ENCODE peak calls at places on chromosomes 12 and 14, in eight cellular contexts. One of them, this sample, is unnamed.
A peak's percentile ranks its signal among the peaks of the same experiment; 100 is the strongest.

GRCh38 chr14:59363545-59364226 is 101.5 kb downstream of the GPR135 start:
- DNase-seq in CD8-positive, alpha-beta T cell: no peak
- DNase-seq in lower lobe of right lung: no peak
- DNase-seq in ovary: no peak
- DNase-seq in ascending aorta: no peak
- DNase-seq in SK-N-SH: no peak
- DNase-seq in body of pancreas: no peak
- DNase-seq in breast epithelium: no peak
- DNase-seq in this sample: peak; percentile 58

GRCh38 chr12:34289431-34290190 is 267.3 kb downstream of the ALG10 start:
- DNase-seq in CD8-positive, alpha-beta T cell: peak; percentile 39
- DNase-seq in body of pancreas: no peak
- DNase-seq in breast epithelium: no peak
- DNase-seq in ascending aorta: peak; percentile 53
- DNase-seq in SK-N-SH: no peak
- DNase-seq in ovary: peak; percentile 7
- DNase-seq in lower lobe of right lung: peak; percentile 18
- DNase-seq in this sample: no peak

GRCh38 chr14:101103321-101103901 is 199.9 kb upstream of the RTL1 start:
- DNase-seq in ovary: peak; percentile 41
- DNase-seq in body of pancreas: no peak
- DNase-seq in ascending aorta: peak; percentile 50
- DNase-seq in breast epithelium: no peak
- DNase-seq in SK-N-SH: peak; percentile 30
- DNase-seq in lower lobe of right lung: no peak
- DNase-seq in CD8-positive, alpha-beta T cell: no peak
- DNase-seq in this sample: no peak

GRCh38 chr12:64081020-64081419 is 141.1 kb downstream of the KICS2 start:
- DNase-seq in ovary: no peak
- DNase-seq in SK-N-SH: no peak
- DNase-seq in ascending aorta: no peak
- DNase-seq in lower lobe of right lung: no peak
- DNase-seq in breast epithelium: no peak
- DNase-seq in body of pancreas: no peak
- DNase-seq in CD8-positive, alpha-beta T cell: no peak
- DNase-seq in this sample: no peak

GRCh38 chr14:46717211-46717610 is 65.6 kb upstream of the RPL10L start:
- DNase-seq in breast epithelium: no peak
- DNase-seq in ascending aorta: no peak
- DNase-seq in body of pancreas: no peak
- DNase-seq in SK-N-SH: no peak
- DNase-seq in ovary: no peak
- DNase-seq in lower lobe of right lung: no peak
- DNase-seq in CD8-positive, alpha-beta T cell: no peak
- DNase-seq in this sample: no peak

GRCh38 chr12:51533799-51534198 is 57.2 kb upstream of the SCN8A start:
- DNase-seq in ascending aorta: no peak
- DNase-seq in body of pancreas: no peak
- DNase-seq in CD8-positive, alpha-beta T cell: no peak
- DNase-seq in lower lobe of right lung: no peak
- DNase-seq in breast epithelium: no peak
- DNase-seq in SK-N-SH: no peak
- DNase-seq in ovary: no peak
- DNase-seq in this sample: no peak

GRCh38 chr12:116559330-116560080 is at the start of gene MAP1LC3B2:
- DNase-seq in lower lobe of right lung: peak; percentile 75
- DNase-seq in body of pancreas: peak; percentile 57
- DNase-seq in ovary: no peak
- DNase-seq in breast epithelium: no peak
- DNase-seq in SK-N-SH: no peak
- DNase-seq in CD8-positive, alpha-beta T cell: peak; percentile 87
- DNase-seq in ascending aorta: no peak
- DNase-seq in this sample: peak; percentile 95

GRCh38 chr14:49959822-49960408 is 67.0 kb downstream of the ARF6 start:
- DNase-seq in SK-N-SH: no peak
- DNase-seq in ovary: no peak
- DNase-seq in ascending aorta: no peak
- DNase-seq in CD8-positive, alpha-beta T cell: no peak
- DNase-seq in lower lobe of right lung: no peak
- DNase-seq in breast epithelium: no peak
- DNase-seq in body of pancreas: no peak
- DNase-seq in this sample: peak; percentile 70

GRCh38 chr14:105026789-105027563 is 6.1 kb upstream of the CDCA4 start:
- DNase-seq in breast epithelium: no peak
- DNase-seq in ascending aorta: no peak
- DNase-seq in ovary: no peak
- DNase-seq in CD8-positive, alpha-beta T cell: no peak
- DNase-seq in body of pancreas: no peak
- DNase-seq in SK-N-SH: no peak
- DNase-seq in lower lobe of right lung: no peak
- DNase-seq in this sample: no peak

GRCh38 chr14:84006643-84007137 is 1523.3 kb upstream of the FLRT2 start:
- DNase-seq in body of pancreas: no peak
- DNase-seq in ovary: no peak
- DNase-seq in ascending aorta: no peak
- DNase-seq in lower lobe of right lung: no peak
- DNase-seq in SK-N-SH: no peak
- DNase-seq in CD8-positive, alpha-beta T cell: no peak
- DNase-seq in breast epithelium: no peak
- DNase-seq in this sample: no peak

GRCh38 chr12:119835068-119835467 is 42.1 kb downstream of the CIT start:
- DNase-seq in ovary: no peak
- DNase-seq in body of pancreas: no peak
- DNase-seq in lower lobe of right lung: no peak
- DNase-seq in ascending aorta: no peak
- DNase-seq in breast epithelium: no peak
- DNase-seq in CD8-positive, alpha-beta T cell: no peak
- DNase-seq in SK-N-SH: no peak
- DNase-seq in this sample: no peak

GRCh38 chr12:31591308-31591901 is 469 bp upstream of the DENND5B start:
- DNase-seq in ascending aorta: peak; percentile 68
- DNase-seq in lower lobe of right lung: no peak
- DNase-seq in body of pancreas: peak; percentile 25
- DNase-seq in SK-N-SH: peak; percentile 73
- DNase-seq in CD8-positive, alpha-beta T cell: no peak
- DNase-seq in ovary: peak; percentile 48
- DNase-seq in breast epithelium: no peak
- DNase-seq in this sample: no peak

GRCh38 chr12:31431721-31432120 is 105.8 kb upstream of the SINHCAF start:
- DNase-seq in CD8-positive, alpha-beta T cell: no peak
- DNase-seq in breast epithelium: no peak
- DNase-seq in lower lobe of right lung: no peak
- DNase-seq in body of pancreas: no peak
- DNase-seq in ascending aorta: no peak
- DNase-seq in SK-N-SH: no peak
- DNase-seq in ovary: no peak
- DNase-seq in this sample: no peak

GRCh38 chr14:54105898-54106297 is 149.3 kb upstream of the BMP4 start:
- DNase-seq in ascending aorta: no peak
- DNase-seq in ovary: no peak
- DNase-seq in CD8-positive, alpha-beta T cell: no peak
- DNase-seq in body of pancreas: no peak
- DNase-seq in lower lobe of right lung: no peak
- DNase-seq in SK-N-SH: no peak
- DNase-seq in breast epithelium: no peak
- DNase-seq in this sample: peak; percentile 85

GRCh38 chr12:6052940-6053329 is 71.5 kb downstream of the VWF start:
- DNase-seq in breast epithelium: no peak
- DNase-seq in lower lobe of right lung: no peak
- DNase-seq in CD8-positive, alpha-beta T cell: no peak
- DNase-seq in ascending aorta: no peak
- DNase-seq in ovary: no peak
- DNase-seq in SK-N-SH: no peak
- DNase-seq in body of pancreas: no peak
- DNase-seq in this sample: no peak

GRCh38 chr12:92927436-92928116 is 1.5 kb downstream of the EEA1 start:
- DNase-seq in SK-N-SH: no peak
- DNase-seq in body of pancreas: no peak
- DNase-seq in CD8-positive, alpha-beta T cell: no peak
- DNase-seq in ovary: no peak
- DNase-seq in breast epithelium: no peak
- DNase-seq in ascending aorta: no peak
- DNase-seq in lower lobe of right lung: no peak
- DNase-seq in this sample: no peak

GRCh38 chr14:76267322-76268012 is 108.5 kb upstream of the ESRRB start:
- DNase-seq in body of pancreas: peak; percentile 76
- DNase-seq in ascending aorta: no peak
- DNase-seq in CD8-positive, alpha-beta T cell: no peak
- DNase-seq in lower lobe of right lung: peak; percentile 59
- DNase-seq in ovary: peak; percentile 70
- DNase-seq in SK-N-SH: peak; percentile 73
- DNase-seq in breast epithelium: peak; percentile 64
- DNase-seq in this sample: no peak

GRCh38 chr12:130480887-130481286 is 143.2 kb downstream of the PIWIL1 start:
- DNase-seq in SK-N-SH: no peak
- DNase-seq in breast epithelium: no peak
- DNase-seq in CD8-positive, alpha-beta T cell: no peak
- DNase-seq in ascending aorta: no peak
- DNase-seq in lower lobe of right lung: no peak
- DNase-seq in body of pancreas: no peak
- DNase-seq in ovary: no peak
- DNase-seq in this sample: no peak

GRCh38 chr12:7479784-7480183 is 23.8 kb downstream of the CD163 start:
- DNase-seq in ascending aorta: no peak
- DNase-seq in breast epithelium: no peak
- DNase-seq in ovary: no peak
- DNase-seq in CD8-positive, alpha-beta T cell: no peak
- DNase-seq in lower lobe of right lung: no peak
- DNase-seq in body of pancreas: no peak
- DNase-seq in SK-N-SH: no peak
- DNase-seq in this sample: no peak

GRCh38 chr12:78645956-78646355 is 218.6 kb upstream of the SYT1 start:
- DNase-seq in SK-N-SH: no peak
- DNase-seq in lower lobe of right lung: no peak
- DNase-seq in ascending aorta: no peak
- DNase-seq in ovary: no peak
- DNase-seq in breast epithelium: no peak
- DNase-seq in CD8-positive, alpha-beta T cell: no peak
- DNase-seq in body of pancreas: no peak
- DNase-seq in this sample: no peak

GRCh38 chr14:69943084-69943797 is 64.0 kb downstream of the SMOC1 start:
- DNase-seq in ascending aorta: no peak
- DNase-seq in lower lobe of right lung: no peak
- DNase-seq in breast epithelium: no peak
- DNase-seq in SK-N-SH: peak; percentile 78
- DNase-seq in ovary: no peak
- DNase-seq in CD8-positive, alpha-beta T cell: no peak
- DNase-seq in body of pancreas: peak; percentile 26
- DNase-seq in this sample: no peak

GRCh38 chr12:98185606-98186005 is 329.8 kb upstream of the TMPO start:
- DNase-seq in body of pancreas: no peak
- DNase-seq in lower lobe of right lung: no peak
- DNase-seq in ovary: no peak
- DNase-seq in SK-N-SH: no peak
- DNase-seq in CD8-positive, alpha-beta T cell: no peak
- DNase-seq in breast epithelium: no peak
- DNase-seq in ascending aorta: no peak
- DNase-seq in this sample: no peak

GRCh38 chr14:102825307-102826095 is 48.3 kb downstream of the TRAF3 start:
- DNase-seq in lower lobe of right lung: no peak
- DNase-seq in body of pancreas: no peak
- DNase-seq in SK-N-SH: no peak
- DNase-seq in CD8-positive, alpha-beta T cell: no peak
- DNase-seq in ascending aorta: no peak
- DNase-seq in breast epithelium: no peak
- DNase-seq in ovary: no peak
- DNase-seq in this sample: no peak
- H3K4me1 ChIP-seq in lower lobe of right lung: no peaks in the 10 kb centered on the region
- H3K4me1 ChIP-seq in body of pancreas: peaks cover 12% of the 10 kb centered on the region
- H3K4me1 ChIP-seq in SK-N-SH: peaks cover 25% of the 10 kb centered on the region
- H3K4me1 ChIP-seq in CD8-positive, alpha-beta T cell: no peaks in the 10 kb centered on the region
- H3K4me1 ChIP-seq in ascending aorta: no peaks in the 10 kb centered on the region
- H3K4me1 ChIP-seq in breast epithelium: no peaks in the 10 kb centered on the region
- H3K4me1 ChIP-seq in ovary: peaks cover 3% of the 10 kb centered on the region
- H3K4me1 ChIP-seq in this sample: peaks cover 19% of the 10 kb centered on the region

GRCh38 chr14:103134405-103134804 is 11.1 kb downstream of the TNFAIP2 start:
- DNase-seq in breast epithelium: no peak
- DNase-seq in body of pancreas: no peak
- DNase-seq in SK-N-SH: no peak
- DNase-seq in ascending aorta: no peak
- DNase-seq in ovary: no peak
- DNase-seq in lower lobe of right lung: no peak
- DNase-seq in CD8-positive, alpha-beta T cell: no peak
- DNase-seq in this sample: no peak
- H3K4me1 ChIP-seq in breast epithelium: peaks cover 8% of the 10 kb centered on the region
- H3K4me1 ChIP-seq in body of pancreas: peaks cover 32% of the 10 kb centered on the region
- H3K4me1 ChIP-seq in SK-N-SH: peaks cover 37% of the 10 kb centered on the region
- H3K4me1 ChIP-seq in ascending aorta: no peaks in the 10 kb centered on the region
- H3K4me1 ChIP-seq in ovary: peaks cover 15% of the 10 kb centered on the region
- H3K4me1 ChIP-seq in lower lobe of right lung: peaks cover 22% of the 10 kb centered on the region
- H3K4me1 ChIP-seq in CD8-positive, alpha-beta T cell: no peaks in the 10 kb centered on the region
- H3K4me1 ChIP-seq in this sample: peaks cover 83% of the 10 kb centered on the region

DNA sequence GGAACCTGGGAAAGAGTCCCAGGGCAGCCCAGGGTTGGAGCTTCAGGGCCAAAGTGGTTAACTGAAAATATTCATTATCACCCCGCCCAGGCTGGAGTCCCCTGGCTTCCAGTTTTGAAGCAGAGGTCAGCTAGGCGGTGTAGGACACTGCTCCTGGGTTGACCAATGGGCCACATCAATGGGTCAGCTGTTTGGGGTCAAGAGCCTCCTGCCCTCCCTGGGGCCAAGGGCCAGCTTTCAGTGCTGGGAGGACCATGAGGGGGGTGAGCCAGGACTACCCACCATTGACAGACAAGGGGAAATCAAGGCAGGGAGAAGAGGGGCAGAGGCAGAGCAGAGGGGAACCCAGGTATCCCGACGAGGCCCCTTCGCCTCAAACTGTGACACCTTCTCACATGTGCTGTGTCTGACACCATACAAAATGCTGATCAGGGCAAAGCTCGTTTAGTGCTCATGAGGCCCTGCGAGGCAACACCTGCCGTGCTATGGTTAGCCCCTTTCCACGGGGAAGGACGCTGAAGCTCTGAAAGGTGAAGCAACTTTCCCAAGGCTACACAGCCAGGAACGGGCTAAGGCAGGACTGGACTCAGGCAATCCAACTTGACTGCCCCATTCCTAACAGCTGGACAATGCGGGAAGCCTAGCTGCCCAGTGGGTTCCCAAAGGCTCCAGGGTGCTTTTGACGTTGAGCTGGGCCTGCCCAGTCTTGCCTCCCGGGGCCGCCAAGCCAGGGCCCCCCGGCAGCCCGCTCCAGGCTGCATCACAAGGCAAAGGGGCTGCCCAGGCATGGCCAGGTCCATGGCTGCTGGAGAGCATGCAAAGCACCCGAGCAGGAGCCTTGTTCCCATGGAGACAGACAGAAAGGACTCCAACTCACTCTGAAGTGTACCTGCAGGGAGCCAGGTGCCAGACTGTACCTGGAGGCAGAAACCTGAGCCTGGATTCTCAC is 2.0 kb downstream of the SYNE3 start:
- DNase-seq in CD8-positive, alpha-beta T cell: no peak
- DNase-seq in SK-N-SH: no peak
- DNase-seq in ovary: no peak
- DNase-seq in ascending aorta: peak; percentile 66
- DNase-seq in body of pancreas: no peak
- DNase-seq in lower lobe of right lung: peak; percentile 54
- DNase-seq in breast epithelium: no peak
- DNase-seq in this sample: no peak
- H3K4me1 ChIP-seq in CD8-positive, alpha-beta T cell: peaks cover 63% of the 10 kb centered on the region
- H3K4me1 ChIP-seq in SK-N-SH: peaks cover 42% of the 10 kb centered on the region
- H3K4me1 ChIP-seq in ovary: peaks cover 27% of the 10 kb centered on the region
- H3K4me1 ChIP-seq in ascending aorta: peaks cover 23% of the 10 kb centered on the region
- H3K4me1 ChIP-seq in body of pancreas: peaks cover 25% of the 10 kb centered on the region
- H3K4me1 ChIP-seq in lower lobe of right lung: peaks cover 62% of the 10 kb centered on the region
- H3K4me1 ChIP-seq in breast epithelium: peaks cover 11% of the 10 kb centered on the region
- H3K4me1 ChIP-seq in this sample: peaks cover 4% of the 10 kb centered on the region

GRCh38 chr12:108712164-108712924 is 19.0 kb downstream of the CORO1C start:
- DNase-seq in breast epithelium: no peak
- DNase-seq in body of pancreas: no peak
- DNase-seq in CD8-positive, alpha-beta T cell: no peak
- DNase-seq in SK-N-SH: no peak
- DNase-seq in ascending aorta: no peak
- DNase-seq in ovary: no peak
- DNase-seq in lower lobe of right lung: no peak
- DNase-seq in this sample: no peak
- H3K4me1 ChIP-seq in breast epithelium: no peaks in the 10 kb centered on the region
- H3K4me1 ChIP-seq in body of pancreas: peaks cover 17% of the 10 kb centered on the region
- H3K4me1 ChIP-seq in CD8-positive, alpha-beta T cell: no peaks in the 10 kb centered on the region
- H3K4me1 ChIP-seq in SK-N-SH: peaks cover 9% of the 10 kb centered on the region
- H3K4me1 ChIP-seq in ascending aorta: peaks cover 2% of the 10 kb centered on the region
- H3K4me1 ChIP-seq in ovary: peaks cover 9% of the 10 kb centered on the region
- H3K4me1 ChIP-seq in lower lobe of right lung: peaks cover 44% of the 10 kb centered on the region
- H3K4me1 ChIP-seq in this sample: no peaks in the 10 kb centered on the region